ENCODE peak calls at places on chromosome 7, in eight cellular contexts. A is stimulated activated CD8-positive, alpha-beta memory T cell treated with anti-CD3 and anti-CD28 coated beads, Interleukin-4, amount 100 ng/mL, for 24 hours; Y is fibroblast of mammary gland; P is NCI-H1694; Z is upper lobe of right lung; C is HAP-1; U is GM12891; K is activated CD8-positive, alpha-beta memory T cell treated with anti-CD3 and anti-CD28 coated beads for 24 hours. F is an unnamed sample.

GRCh38 chr7:78400038-78400437 is 601.5 kb downstream of the PHTF2 start:
- DNase-seq in U (no peak), P (no peak), Y (no peak), Z (no peak), C (no peak), A (no peak), K (no peak), F (no peak)

GRCh38 chr7:11436773-11437524 is 395.0 kb downstream of the THSD7A start:
- DNase-seq in U (no peak), Z (no peak), C (no peak), A (no peak), P (no peak), Y (no peak), K (no peak), F (no peak)

GRCh38 chr7:81260152-81260551 is 341.3 kb upstream of the SEMA3C start:
- DNase-seq in Y (peak), U (no peak), C (no peak), K (no peak), A (no peak), P (no peak), Z (no peak), F (no peak)

GRCh38 chr7:137862358-137862757 is 15.6 kb upstream of the DGKI start:
- DNase-seq in C (no peak), K (no peak), Y (no peak), Z (no peak), A (no peak), U (no peak), P (no peak), F (no peak)

GRCh38 chr7:42359946-42360345 is 122.9 kb upstream of the GLI3 start:
- DNase-seq in P (no peak), U (no peak), Y (peak), Z (no peak), K (no peak), C (no peak), A (no peak), F (no peak)

GRCh38 chr7:30583181-30583580 is 11.5 kb upstream of the GARS1 start:
- DNase-seq in Z (no peak), P (no peak), A (no peak), K (no peak), C (no peak), U (no peak), Y (no peak), F (no peak)

GRCh38 chr7:32059289-32060045 is 10.7 kb downstream of the PDE1C start:
- DNase-seq in Z (no peak), A (no peak), C (no peak), Y (peak), U (no peak), K (no peak), P (no peak), F (no peak)

GRCh38 chr7:134660242-134660785 is 13.7 kb downstream of the BPGM start:
- DNase-seq in C (no peak), Y (peak), P (no peak), K (no peak), Z (no peak), A (no peak), U (no peak), F (no peak)

GRCh38 chr7:151114151-151115090 is 28.1 kb downstream of the AGAP3 start:
- DNase-seq in K (no peak), C (no peak), U (peak), P (no peak), Y (no peak), Z (peak), A (no peak), F (no peak)

GRCh38 chr7:108525327-108525984 is 479 bp downstream of the PNPLA8 start:
- DNase-seq in P (peak), U (no peak), K (no peak), Y (peak), Z (no peak), C (peak), A (peak), F (no peak)

GRCh38 chr7:66036788-66037187 is 38.8 kb upstream of the ASL start:
- DNase-seq in K (no peak), P (no peak), Y (no peak), U (no peak), C (no peak), A (no peak), Z (peak), F (no peak)

GRCh38 chr7:5567810-5568209 is 144.2 kb upstream of the TNRC18 start:
- DNase-seq in A (no peak), C (no peak), P (no peak), Z (no peak), Y (no peak), U (no peak), K (no peak), F (no peak)

GRCh38 chr7:2010551-2011265 is 222.0 kb downstream of the MAD1L1 start:
- DNase-seq in K (no peak), P (no peak), U (no peak), C (no peak), Z (peak), Y (no peak), A (no peak), F (no peak)